ENCODE peak calls at places on chromosome 2, in eight cellular contexts. T, Q, Z, F, W, P, U and Y are unnamed samples.
A peak's percentile ranks its signal among the peaks of the same experiment; 100 is the strongest.

GRCh38 chr2:48415765-48416515 is 114.0 kb upstream of the STON1 start:
- DNase-seq in T (no peak), Q (peak; percentile 42), Z (no peak), F (no peak), W (no peak), P (no peak), U (no peak), Y (no peak)

GRCh38 chr2:40260437-40260836 is 191.5 kb downstream of the SLC8A1 start:
- DNase-seq in T (no peak), Q (no peak), Z (no peak), F (no peak), W (no peak), P (no peak), U (no peak), Y (no peak)

GRCh38 chr2:237498341-237498740 is 11.3 kb downstream of the MLPH start:
- DNase-seq in T (no peak), Q (no peak), Z (no peak), F (no peak), W (no peak), P (no peak), U (no peak), Y (no peak)

GRCh38 chr2:106551466-106552130 is 64.4 kb downstream of the CD8B2 start:
- DNase-seq in T (no peak), Q (no peak), Z (no peak), F (no peak), W (no peak), P (no peak), U (no peak), Y (no peak)

GRCh38 chr2:240962371-240963064 is 35.9 kb upstream of the SNED1 start:
- DNase-seq in T (no peak), Q (no peak), Z (peak; percentile 87), F (no peak), W (no peak), P (no peak), U (peak; percentile 39), Y (no peak)

GRCh38 chr2:164314148-164314547 is 307.1 kb downstream of the GRB14 start:
- DNase-seq in T (no peak), Q (no peak), Z (peak; percentile 10), F (no peak), W (no peak), P (no peak), U (no peak), Y (no peak)

GRCh38 chr2:3692375-3692774 is 11.0 kb upstream of the DCDC2C start:
- DNase-seq in T (no peak), Q (peak; percentile 37), Z (no peak), F (no peak), W (no peak), P (peak; percentile 31), U (no peak), Y (no peak)

GRCh38 chr2:196277002-196277401 is 105.6 kb upstream of the STK17B start:
- DNase-seq in T (no peak), Q (peak; percentile 39), Z (no peak), F (no peak), W (no peak), P (peak; percentile 64), U (no peak), Y (no peak)

GRCh38 chr2:172253190-172254052 is 150.7 kb upstream of the DLX2 start:
- DNase-seq in T (peak; percentile 100), Q (no peak), Z (peak; percentile 83), F (no peak), W (peak; percentile 99), P (peak; percentile 100), U (no peak), Y (no peak)

GRCh38 chr2:73156539-73157124 is 43.9 kb upstream of the RAB11FIP5 start:
- DNase-seq in T (no peak), Q (peak; percentile 26), Z (peak; percentile 74), F (peak; percentile 83), W (no peak), P (peak; percentile 62), U (peak; percentile 74), Y (peak; percentile 40)

GRCh38 chr2:73238976-73239375 is 4.9 kb downstream of the CCT7 start:
- DNase-seq in T (no peak), Q (no peak), Z (no peak), F (no peak), W (no peak), P (no peak), U (no peak), Y (no peak)

GRCh38 chr2:134452042-134452733 is 198.3 kb downstream of the MGAT5 start:
- DNase-seq in T (no peak), Q (no peak), Z (no peak), F (no peak), W (no peak), P (no peak), U (no peak), Y (no peak)
- TF ChIP-seq CTCF in T (no peak), Q (no peak), Z (no peak), F (no peak), W (no peak), P (no peak), U (no peak), Y (no peak)

DNA sequence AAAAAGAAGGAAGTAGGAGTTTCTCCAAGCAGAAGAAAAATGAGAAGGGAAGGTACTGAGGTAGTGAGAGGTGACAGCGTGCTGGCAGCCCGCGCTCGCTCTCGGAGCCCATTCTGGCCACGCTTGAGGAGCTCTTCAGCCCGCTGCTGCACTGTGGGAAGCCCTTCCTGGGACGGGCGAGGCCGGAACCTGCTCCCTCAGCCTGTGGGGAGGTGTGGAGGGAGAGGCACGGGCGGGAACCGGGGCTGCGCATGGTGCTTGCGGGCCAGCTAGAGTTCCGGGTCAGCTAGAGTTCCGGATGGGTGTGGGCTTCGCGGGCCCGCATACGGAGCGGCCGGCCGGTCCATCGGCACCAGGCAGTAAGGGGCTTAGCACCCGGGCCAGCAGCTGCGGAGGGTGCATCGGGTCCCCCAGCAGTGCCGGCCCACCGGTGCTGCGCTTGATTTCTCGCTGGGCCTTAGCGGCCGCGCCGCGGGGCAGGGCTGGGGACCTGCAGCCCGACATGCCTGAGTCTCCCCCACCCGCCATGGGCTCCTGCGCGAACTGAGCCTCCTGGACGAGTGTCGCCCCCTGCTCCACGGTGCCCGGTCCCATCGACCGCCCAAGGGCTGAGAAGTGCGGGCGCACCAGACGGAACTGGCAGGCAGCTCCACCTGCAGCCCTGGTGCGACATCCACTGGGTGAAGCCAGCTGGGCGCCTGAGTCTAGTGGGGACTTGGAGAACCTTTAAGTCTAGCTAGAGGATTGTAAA is 11.1 kb upstream of the CYS1 start:
- DNase-seq in T (no peak), Q (no peak), Z (no peak), F (no peak), W (no peak), P (no peak), U (no peak), Y (no peak)
- TF ChIP-seq CTCF in T (no peak), Q (no peak), Z (no peak), F (no peak), W (no peak), P (no peak), U (no peak), Y (no peak)

GRCh38 chr2:181970160-181970794 is 15.4 kb upstream of the PPP1R1C start:
- DNase-seq in T (no peak), Q (no peak), Z (no peak), F (no peak), W (no peak), P (no peak), U (no peak), Y (no peak)
- TF ChIP-seq CTCF in T (no peak), Q (peak; percentile 5), Z (no peak), F (no peak), W (no peak), P (no peak), U (no peak), Y (no peak)

DNA sequence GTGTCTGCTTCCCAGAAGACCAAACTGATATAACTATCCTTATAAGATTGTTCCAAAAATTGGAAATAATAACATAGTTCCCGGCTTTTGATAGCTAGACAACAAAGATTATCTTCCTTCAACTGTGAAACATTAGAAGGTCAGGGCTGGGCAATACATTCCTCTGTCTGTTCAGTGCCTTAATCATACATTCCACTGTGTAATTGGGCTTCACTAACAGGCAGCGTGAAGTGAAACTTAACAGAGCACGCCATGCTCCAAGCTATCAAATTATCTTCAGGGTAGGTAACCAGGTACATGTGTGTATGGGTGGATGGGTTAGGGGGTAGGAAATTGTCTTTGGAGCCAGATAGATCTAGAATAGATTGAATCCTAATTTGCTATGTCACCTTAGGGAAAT is 23.5 kb upstream of the ARL5A start:
- DNase-seq in T (peak; percentile 68), Q (no peak), Z (peak; percentile 16), F (no peak), W (no peak), P (no peak), U (no peak), Y (no peak)
- TF ChIP-seq CTCF in T (no peak), Q (no peak), Z (no peak), F (no peak), W (no peak), P (no peak), U (no peak), Y (no peak)

DNA sequence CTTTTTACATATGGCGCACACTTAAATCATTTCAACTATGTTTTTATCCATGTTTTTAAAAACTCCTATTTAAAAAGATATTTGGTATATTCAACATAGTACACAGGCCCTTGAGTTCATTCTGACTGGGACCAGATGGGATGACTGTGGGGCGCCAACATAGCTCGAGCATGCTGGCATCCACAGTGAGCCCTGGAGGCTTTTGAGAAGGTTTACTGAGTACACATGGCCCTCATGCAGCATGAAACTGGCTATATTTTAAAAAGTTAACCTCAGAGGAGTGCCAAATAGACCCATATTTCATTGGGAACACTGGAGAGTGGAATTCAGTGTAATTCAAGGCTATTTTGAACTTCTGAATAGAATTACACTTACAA is 83.6 kb downstream of the CCDC85A start:
- DNase-seq in T (no peak), Q (no peak), Z (no peak), F (no peak), W (no peak), P (no peak), U (no peak), Y (no peak)
- TF ChIP-seq CTCF in T (no peak), Q (no peak), Z (no peak), F (no peak), W (no peak), P (no peak), U (no peak), Y (no peak)